ENCODE peak calls at places on chromosomes 3 and 15, in nine cellular contexts. Z is astrocyte; U is fibroblast of lung; I is thoracic aorta; E is endodermal cell; D is CD4-positive, alpha-beta memory T cell; R is spleen; N is breast epithelium; M is gastrocnemius medialis. A is an unnamed sample.

GRCh38 chr15:22978691-22979068 is 1.5 kb downstream of the CYFIP1 start:
- DNase-seq in Z (no peak), U (no peak), I (no peak), E (no peak), D (no peak), R (no peak), N (no peak), M (no peak), A (no peak)

GRCh38 chr15:50993598-50993997 is 85.1 kb downstream of the AP4E1 start:
- DNase-seq in Z (peak; percentile 54), U (no peak), I (no peak), E (no peak), D (no peak), R (no peak), N (no peak), M (no peak), A (no peak)

GRCh38 chr3:64030741-64031140 is 7.4 kb upstream of the PSMD6 start:
- DNase-seq in Z (no peak), U (peak; percentile 62), I (no peak), E (peak; percentile 94), D (peak; percentile 70), R (peak; percentile 91), N (peak; percentile 59), M (peak; percentile 20), A (peak; percentile 73)

GRCh38 chr3:72520690-72521308 is 327.4 kb downstream of the SHQ1 start:
- DNase-seq in Z (peak; percentile 92), U (peak; percentile 86), I (no peak), E (no peak), D (no peak), R (no peak), N (no peak), M (no peak), A (no peak)

GRCh38 chr15:92077353-92078080 is 224.0 kb downstream of the SLCO3A1 start:
- DNase-seq in Z (peak; percentile 37), U (peak; percentile 63), I (peak; percentile 33), E (peak; percentile 92), D (peak; percentile 48), R (no peak), N (peak; percentile 70), M (peak; percentile 45), A (peak; percentile 67)

GRCh38 chr15:25544076-25544475 is 105.3 kb upstream of the UBE3A start:
- DNase-seq in Z (no peak), U (no peak), I (no peak), E (no peak), D (no peak), R (no peak), N (no peak), M (no peak), A (no peak)

GRCh38 chr15:78155355-78155939 is 6.3 kb downstream of the IDH3A start:
- DNase-seq in Z (no peak), U (peak; percentile 42), I (no peak), E (no peak), D (no peak), R (no peak), N (no peak), M (no peak), A (no peak)

GRCh38 chr3:35944915-35945710 is 305.8 kb downstream of the ARPP21 start:
- DNase-seq in Z (peak; percentile 47), U (no peak), I (no peak), E (no peak), D (no peak), R (no peak), N (no peak), M (no peak), A (no peak)

GRCh38 chr15:74406992-74407705 is 26.6 kb downstream of the SEMA7A start:
- DNase-seq in Z (peak; percentile 94), U (peak; percentile 78), I (no peak), E (peak; percentile 69), D (no peak), R (no peak), N (no peak), M (no peak), A (no peak)

GRCh38 chr15:55197362-55197705 is 593 bp upstream of the RSL24D1 start:
- DNase-seq in Z (no peak), U (no peak), I (no peak), E (no peak), D (no peak), R (no peak), N (no peak), M (no peak), A (no peak)

GRCh38 chr3:37308247-37308646 is 133.9 kb upstream of the LRRFIP2 start:
- DNase-seq in Z (no peak), U (peak; percentile 51), I (no peak), E (no peak), D (peak; percentile 1), R (no peak), N (no peak), M (no peak), A (no peak)

GRCh38 chr15:85831415-85832113 is 36.8 kb upstream of the KLHL25 start:
- DNase-seq in Z (peak; percentile 30), U (peak; percentile 68), I (peak; percentile 20), E (peak; percentile 88), D (peak; percentile 16), R (no peak), N (peak; percentile 60), M (peak; percentile 46), A (no peak)

GRCh38 chr15:76905855-76906254 is 715 bp upstream of the SCAPER start:
- DNase-seq in Z (no peak), U (no peak), I (no peak), E (no peak), D (no peak), R (no peak), N (no peak), M (no peak), A (no peak)

GRCh38 chr3:24145981-24146822 is 201.1 kb downstream of the NR1D2 start:
- DNase-seq in Z (peak; percentile 86), U (peak; percentile 90), I (no peak), E (no peak), D (no peak), R (no peak), N (no peak), M (no peak), A (no peak)

GRCh38 chr15:41796457-41796856 is 22.2 kb downstream of the MAPKBP1 start:
- DNase-seq in Z (no peak), U (peak; percentile 52), I (no peak), E (no peak), D (no peak), R (no peak), N (no peak), M (no peak), A (no peak)

GRCh38 chr3:129010316-129010956 is 9.3 kb downstream of the EFCC1 start:
- DNase-seq in Z (no peak), U (no peak), I (no peak), E (no peak), D (no peak), R (no peak), N (no peak), M (no peak), A (no peak)
- H3K27ac ChIP-seq in Z (no peak overlapping the region), U (no peak overlapping the region), I (no peak overlapping the region), E (peak overlapping the region; percentile 69), D (no peak overlapping the region), R (peak overlapping the region; percentile 86), N (no peak overlapping the region), M (no peak overlapping the region), A (no peak overlapping the region)

DNA sequence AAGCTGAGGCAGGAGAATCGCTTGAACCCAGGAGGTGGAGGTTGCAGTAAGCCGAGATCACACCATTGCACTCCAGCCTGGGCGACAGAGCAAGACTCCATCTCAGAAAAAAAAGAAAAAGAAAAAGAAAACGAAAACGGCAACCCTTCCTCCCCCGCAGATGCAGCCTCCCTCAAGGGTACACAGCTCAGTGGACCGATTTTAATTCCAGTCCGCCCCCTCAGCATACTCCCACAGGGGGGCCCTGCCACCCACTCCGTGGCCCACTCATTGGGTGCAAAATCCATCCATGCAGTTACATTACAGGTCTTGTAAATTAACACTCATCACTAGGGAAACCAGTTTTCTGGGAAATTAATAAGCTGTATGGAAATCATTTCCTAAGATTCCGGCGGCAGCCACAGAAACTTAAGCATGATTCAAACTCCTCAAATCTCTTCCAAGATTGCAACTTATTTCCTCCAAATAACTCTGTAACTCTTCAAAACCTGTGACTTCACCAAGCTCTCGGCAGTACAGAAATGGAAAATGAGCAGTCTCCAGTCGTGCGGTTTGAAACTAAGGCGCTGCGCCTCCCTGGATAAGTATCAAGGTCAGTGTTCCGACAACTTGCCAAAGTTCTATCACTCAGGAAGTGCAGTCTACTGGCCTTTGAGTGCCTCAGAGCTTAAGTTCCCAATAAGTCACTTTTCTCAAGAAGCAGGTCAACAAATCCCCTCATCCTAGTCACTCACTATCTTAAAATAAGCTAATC is 24.6 kb upstream of the KLHL6 start:
- DNase-seq in Z (no peak), U (peak; percentile 20), I (no peak), E (no peak), D (no peak), R (no peak), N (no peak), M (no peak), A (no peak)
- H3K4me1 ChIP-seq in Z (no peaks in the 10 kb centered on the region), U (peaks cover 4% of the 10 kb centered on the region), I (no peaks in the 10 kb centered on the region), E (peaks cover 22% of the 10 kb centered on the region), D (peaks cover 27% of the 10 kb centered on the region), R (peaks cover 32% of the 10 kb centered on the region), N (no peaks in the 10 kb centered on the region), M (peaks cover 49% of the 10 kb centered on the region), A (no peaks in the 10 kb centered on the region)

GRCh38 chr3:33858131-33858530 is 59.7 kb downstream of the PDCD6IP start:
- DNase-seq in Z (no peak), U (no peak), I (no peak), E (no peak), D (no peak), R (no peak), N (no peak), M (no peak), A (no peak)
- H3K27ac ChIP-seq in Z (no peak overlapping the region), U (no peak overlapping the region), I (no peak overlapping the region), E (no peak overlapping the region), D (no peak overlapping the region), R (no peak overlapping the region), N (no peak overlapping the region), M (no peak overlapping the region), A (no peak overlapping the region)

DNA sequence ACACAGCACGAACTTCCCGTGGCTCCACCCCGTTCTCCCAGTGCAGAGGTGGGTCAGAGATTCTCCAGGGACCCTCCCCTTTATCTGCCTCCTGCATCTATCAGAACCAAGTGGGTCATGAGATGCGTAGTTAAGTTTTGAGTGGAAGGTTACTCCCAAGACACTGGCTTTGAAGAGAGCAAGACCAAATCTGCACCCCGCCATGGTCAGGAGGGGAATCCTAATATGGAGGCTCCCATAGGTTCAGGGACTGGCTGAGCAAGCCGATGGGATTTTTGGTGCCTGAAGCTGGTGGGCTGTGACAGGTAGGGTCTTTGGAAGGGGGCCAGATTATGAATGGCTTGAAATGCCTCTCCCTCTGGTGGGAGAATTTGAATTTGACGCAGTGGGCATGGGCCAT is 207.0 kb upstream of the NR2E3 start:
- DNase-seq in Z (no peak), U (no peak), I (no peak), E (no peak), D (no peak), R (no peak), N (no peak), M (no peak), A (no peak)
- H3K4me1 ChIP-seq in Z (no peaks in the 10 kb centered on the region), U (no peaks in the 10 kb centered on the region), I (peaks cover 3% of the 10 kb centered on the region), E (no peaks in the 10 kb centered on the region), D (no peaks in the 10 kb centered on the region), R (no peaks in the 10 kb centered on the region), N (no peaks in the 10 kb centered on the region), M (peaks cover 8% of the 10 kb centered on the region), A (no peaks in the 10 kb centered on the region)

DNA sequence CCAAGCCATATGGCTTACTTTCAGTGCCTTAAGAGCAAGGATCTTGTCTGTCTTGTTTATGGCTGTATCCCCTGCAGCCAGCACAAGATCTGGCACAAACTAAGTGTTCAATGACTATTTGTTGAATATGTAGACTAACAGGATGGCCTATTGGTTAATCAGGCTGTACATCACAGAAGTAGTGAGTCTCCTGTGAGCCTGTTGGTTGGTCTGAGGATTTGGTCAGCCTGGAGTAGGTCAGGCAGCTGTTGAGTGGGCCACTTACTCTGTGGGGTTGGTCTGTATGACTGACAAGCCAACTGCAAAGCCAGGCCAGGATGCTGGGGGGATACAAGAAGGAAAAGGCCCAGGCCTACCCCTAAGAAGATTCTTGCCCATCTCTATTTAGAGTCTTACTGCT is 33.4 kb upstream of the CILP start:
- DNase-seq in Z (no peak), U (no peak), I (no peak), E (no peak), D (no peak), R (no peak), N (no peak), M (no peak), A (no peak)
- H3K27ac ChIP-seq in Z (no peak overlapping the region), U (no peak overlapping the region), I (no peak overlapping the region), E (no peak overlapping the region), D (no peak overlapping the region), R (peak overlapping the region; percentile 56), N (peak overlapping the region; percentile 71), M (no peak overlapping the region), A (no peak overlapping the region)

A was measured in CD8-positive, alpha-beta memory T cell.